ENCODE peak calls at places on chromosomes 3 and 15, in six cellular contexts. One of them, this sample, is unnamed.

GRCh38 chr3:184727357-184728060 is 15.6 kb upstream of the MAGEF1 start:
- DNase-seq in fibroblast of lung: peak; percentile 71
- DNase-seq in GM12878: no peak
- DNase-seq in endothelial cell of umbilical vein: peak; percentile 65
- DNase-seq in GM23248: peak; percentile 74
- DNase-seq in astrocyte: peak; percentile 52
- DNase-seq in this sample: peak; percentile 93

GRCh38 chr15:47727676-47728075 is 10.4 kb downstream of the SEMA6D start:
- DNase-seq in fibroblast of lung: peak; percentile 6
- DNase-seq in endothelial cell of umbilical vein: no peak
- DNase-seq in astrocyte: no peak
- DNase-seq in GM12878: no peak
- DNase-seq in GM23248: no peak
- DNase-seq in this sample: no peak

GRCh38 chr3:183555541-183556081 is at the start of gene KLHL6:
- DNase-seq in endothelial cell of umbilical vein: peak; percentile 94
- DNase-seq in GM12878: peak; percentile 64
- DNase-seq in GM23248: no peak
- DNase-seq in astrocyte: no peak
- DNase-seq in fibroblast of lung: no peak
- DNase-seq in this sample: no peak

GRCh38 chr15:92629975-92630626 is 25.5 kb downstream of the FAM174B start:
- DNase-seq in GM12878: no peak
- DNase-seq in endothelial cell of umbilical vein: peak; percentile 90
- DNase-seq in astrocyte: no peak
- DNase-seq in fibroblast of lung: no peak
- DNase-seq in GM23248: no peak
- DNase-seq in this sample: no peak

GRCh38 chr3:172096881-172097420 is 57.6 kb downstream of the FNDC3B start:
- DNase-seq in astrocyte: peak; percentile 87
- DNase-seq in GM12878: no peak
- DNase-seq in GM23248: peak; percentile 82
- DNase-seq in endothelial cell of umbilical vein: peak; percentile 48
- DNase-seq in fibroblast of lung: peak; percentile 74
- DNase-seq in this sample: peak; percentile 32

GRCh38 chr3:7536921-7537320 is 676.0 kb downstream of the GRM7 start:
- DNase-seq in fibroblast of lung: no peak
- DNase-seq in astrocyte: no peak
- DNase-seq in endothelial cell of umbilical vein: no peak
- DNase-seq in GM12878: no peak
- DNase-seq in GM23248: no peak
- DNase-seq in this sample: no peak

GRCh38 chr3:112789787-112790186 is 56.9 kb downstream of the CD200R1L start:
- DNase-seq in astrocyte: no peak
- DNase-seq in endothelial cell of umbilical vein: no peak
- DNase-seq in GM12878: no peak
- DNase-seq in GM23248: no peak
- DNase-seq in fibroblast of lung: no peak
- DNase-seq in this sample: no peak

GRCh38 chr3:19888428-19889152 is 45.4 kb downstream of the EFHB start:
- DNase-seq in endothelial cell of umbilical vein: peak; percentile 36
- DNase-seq in astrocyte: no peak
- DNase-seq in GM12878: no peak
- DNase-seq in fibroblast of lung: no peak
- DNase-seq in GM23248: peak; percentile 23
- DNase-seq in this sample: no peak

GRCh38 chr3:49725906-49726681 is 2.3 kb upstream of the GMPPB start:
- DNase-seq in GM23248: no peak
- DNase-seq in GM12878: no peak
- DNase-seq in endothelial cell of umbilical vein: no peak
- DNase-seq in fibroblast of lung: no peak
- DNase-seq in astrocyte: no peak
- DNase-seq in this sample: no peak

GRCh38 chr3:3178498-3179328 is 778 bp downstream of the CRBN start:
- DNase-seq in astrocyte: no peak
- DNase-seq in GM23248: no peak
- DNase-seq in fibroblast of lung: no peak
- DNase-seq in endothelial cell of umbilical vein: no peak
- DNase-seq in GM12878: no peak
- DNase-seq in this sample: no peak

GRCh38 chr3:196611761-196612483 is 27.6 kb upstream of the NRROS start:
- DNase-seq in GM23248: no peak
- DNase-seq in astrocyte: no peak
- DNase-seq in GM12878: no peak
- DNase-seq in endothelial cell of umbilical vein: peak; percentile 82
- DNase-seq in fibroblast of lung: no peak
- DNase-seq in this sample: no peak

GRCh38 chr3:42699511-42699971 is 3.1 kb downstream of the HHATL start:
- DNase-seq in astrocyte: no peak
- DNase-seq in fibroblast of lung: no peak
- DNase-seq in GM12878: no peak
- DNase-seq in GM23248: no peak
- DNase-seq in endothelial cell of umbilical vein: no peak
- DNase-seq in this sample: no peak

GRCh38 chr15:78481917-78482316 is 25.5 kb upstream of the HYKK start:
- DNase-seq in astrocyte: no peak
- DNase-seq in endothelial cell of umbilical vein: no peak
- DNase-seq in GM23248: no peak
- DNase-seq in GM12878: no peak
- DNase-seq in fibroblast of lung: no peak
- DNase-seq in this sample: no peak

GRCh38 chr15:43518073-43518761 is 809 bp downstream of the MAP1A start:
- DNase-seq in GM12878: no peak
- DNase-seq in endothelial cell of umbilical vein: peak; percentile 42
- DNase-seq in GM23248: peak; percentile 54
- DNase-seq in fibroblast of lung: peak; percentile 47
- DNase-seq in astrocyte: peak; percentile 60
- DNase-seq in this sample: peak; percentile 70

GRCh38 chr3:155957412-155957880 is 87.0 kb downstream of the GMPS start:
- DNase-seq in astrocyte: no peak
- DNase-seq in fibroblast of lung: no peak
- DNase-seq in GM23248: no peak
- DNase-seq in endothelial cell of umbilical vein: no peak
- DNase-seq in GM12878: no peak
- DNase-seq in this sample: no peak

GRCh38 chr3:127680790-127681189 is 8.0 kb downstream of the ABTB1 start:
- DNase-seq in endothelial cell of umbilical vein: no peak
- DNase-seq in GM23248: no peak
- DNase-seq in astrocyte: no peak
- DNase-seq in fibroblast of lung: no peak
- DNase-seq in GM12878: no peak
- DNase-seq in this sample: no peak

GRCh38 chr3:73602171-73602570 is 22.6 kb downstream of the PDZRN3 start:
- DNase-seq in astrocyte: peak; percentile 92
- DNase-seq in fibroblast of lung: peak; percentile 55
- DNase-seq in endothelial cell of umbilical vein: no peak
- DNase-seq in GM23248: peak; percentile 96
- DNase-seq in GM12878: no peak
- DNase-seq in this sample: no peak

GRCh38 chr3:125055165-125055912 is 458 bp downstream of the HEG1 start:
- DNase-seq in GM23248: peak; percentile 53
- DNase-seq in GM12878: no peak
- DNase-seq in endothelial cell of umbilical vein: no peak
- DNase-seq in astrocyte: no peak
- DNase-seq in fibroblast of lung: no peak
- DNase-seq in this sample: no peak

GRCh38 chr15:85941186-85941855 is 138.3 kb upstream of the AGBL1 start:
- DNase-seq in GM23248: no peak
- DNase-seq in GM12878: no peak
- DNase-seq in endothelial cell of umbilical vein: no peak
- DNase-seq in fibroblast of lung: peak; percentile 1
- DNase-seq in astrocyte: peak; percentile 96
- DNase-seq in this sample: no peak

GRCh38 chr15:62799037-62799436 is 243.5 kb upstream of the TPM1 start:
- DNase-seq in GM23248: no peak
- DNase-seq in GM12878: no peak
- DNase-seq in fibroblast of lung: no peak
- DNase-seq in endothelial cell of umbilical vein: no peak
- DNase-seq in astrocyte: no peak
- DNase-seq in this sample: no peak

GRCh38 chr15:95872366-95872771 is 458.1 kb upstream of the NR2F2 start:
- DNase-seq in endothelial cell of umbilical vein: no peak
- DNase-seq in GM23248: peak; percentile 79
- DNase-seq in astrocyte: peak; percentile 80
- DNase-seq in GM12878: no peak
- DNase-seq in fibroblast of lung: peak; percentile 14
- DNase-seq in this sample: no peak

GRCh38 chr3:186514296-186515002 is 29.7 kb downstream of the CRYGS start:
- DNase-seq in GM23248: peak; percentile 16
- DNase-seq in fibroblast of lung: no peak
- DNase-seq in GM12878: no peak
- DNase-seq in endothelial cell of umbilical vein: no peak
- DNase-seq in astrocyte: no peak
- DNase-seq in this sample: no peak

GRCh38 chr15:90638241-90638691 is 78.9 kb upstream of the BLM start:
- DNase-seq in astrocyte: no peak
- DNase-seq in fibroblast of lung: no peak
- DNase-seq in endothelial cell of umbilical vein: no peak
- DNase-seq in GM23248: no peak
- DNase-seq in GM12878: no peak
- DNase-seq in this sample: peak; percentile 62

GRCh38 chr15:29676961-29677402 is 145.3 kb downstream of the TJP1 start:
- DNase-seq in GM23248: peak; percentile 49
- DNase-seq in fibroblast of lung: peak; percentile 17
- DNase-seq in astrocyte: peak; percentile 71
- DNase-seq in GM12878: no peak
- DNase-seq in endothelial cell of umbilical vein: peak; percentile 32
- DNase-seq in this sample: peak; percentile 25

GRCh38 chr15:87943629-87944028 is 312.9 kb downstream of the NTRK3 start:
- DNase-seq in fibroblast of lung: no peak
- DNase-seq in endothelial cell of umbilical vein: no peak
- DNase-seq in GM23248: no peak
- DNase-seq in astrocyte: no peak
- DNase-seq in GM12878: no peak
- DNase-seq in this sample: no peak

DNA sequence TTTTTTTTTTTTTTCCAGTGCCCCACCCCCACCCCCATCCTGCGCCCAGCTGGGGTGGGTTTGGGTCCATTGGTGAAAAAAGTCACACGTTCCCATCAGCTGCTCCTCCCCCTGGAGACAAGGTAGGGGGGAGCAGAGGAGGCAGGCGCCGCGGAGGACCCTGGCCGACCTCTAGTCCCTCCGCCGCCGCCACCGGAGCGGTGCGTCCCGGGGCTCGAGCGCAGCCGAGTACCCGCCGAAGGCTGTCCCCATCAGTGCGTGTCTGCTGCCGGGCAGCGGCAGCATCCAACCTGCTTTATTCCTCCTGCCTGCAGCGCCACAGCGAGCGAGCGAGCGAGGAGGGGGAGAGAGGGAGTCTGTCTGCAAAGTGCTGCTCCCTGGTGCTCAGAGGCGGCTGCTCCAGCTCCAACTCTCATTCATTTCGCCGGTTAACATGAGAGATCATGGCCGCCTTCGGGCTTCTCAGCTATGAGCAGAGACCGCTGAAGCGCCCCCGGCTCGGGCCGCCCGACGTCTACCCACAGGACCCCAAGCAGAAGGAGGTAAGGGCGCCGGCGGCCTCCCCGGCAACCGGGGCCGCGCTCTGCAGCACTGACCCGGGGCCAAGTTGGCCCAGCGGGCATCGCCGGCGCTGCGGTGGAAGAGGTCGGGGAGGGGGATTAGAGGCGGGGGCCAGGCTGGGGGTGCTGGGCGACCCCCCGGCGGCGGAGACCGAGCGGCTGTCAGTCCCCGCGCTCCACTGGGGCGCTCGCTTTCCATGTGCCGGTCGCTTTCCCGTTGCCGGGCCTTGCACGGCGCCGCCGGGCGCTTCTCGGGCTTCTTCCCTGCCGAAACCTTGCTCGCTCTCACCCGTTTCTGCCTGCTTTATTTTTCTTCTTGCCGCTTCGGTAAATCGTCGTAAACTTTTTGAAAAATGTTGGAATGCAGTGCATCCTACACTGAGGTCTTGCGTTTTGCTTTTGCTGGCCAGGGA is 1.3 kb downstream of the MED12L start:
- DNase-seq in astrocyte: peak; percentile 87
- DNase-seq in fibroblast of lung: peak; percentile 84
- DNase-seq in endothelial cell of umbilical vein: peak; percentile 76
- DNase-seq in GM12878: no peak
- DNase-seq in GM23248: peak; percentile 95
- DNase-seq in this sample: peak; percentile 94
- TF ChIP-seq EZH2 in astrocyte: no peak
- TF ChIP-seq EZH2 in fibroblast of lung: peak; percentile 90
- TF ChIP-seq EZH2 in endothelial cell of umbilical vein: peak; percentile 66
- TF ChIP-seq EZH2 in GM12878: no peak
- TF ChIP-seq EZH2 in GM23248: peak; percentile 68
- TF ChIP-seq EZH2 in this sample: peak; percentile 41

GRCh38 chr15:52803543-52804306 is 13.6 kb upstream of the ONECUT1 start:
- DNase-seq in GM12878: no peak
- DNase-seq in GM23248: no peak
- DNase-seq in endothelial cell of umbilical vein: no peak
- DNase-seq in astrocyte: no peak
- DNase-seq in fibroblast of lung: no peak
- DNase-seq in this sample: peak; percentile 73
- H3K4me3 ChIP-seq in GM12878: no peak overlapping the region
- H3K4me3 ChIP-seq in GM23248: no peak overlapping the region
- H3K4me3 ChIP-seq in endothelial cell of umbilical vein: no peak overlapping the region
- H3K4me3 ChIP-seq in astrocyte: no peak overlapping the region
- H3K4me3 ChIP-seq in fibroblast of lung: no peak overlapping the region
- H3K4me3 ChIP-seq in this sample: peak overlapping the region; percentile 54

GRCh38 chr3:58524326-58524888 is 12.6 kb downstream of the ACOX2 start:
- DNase-seq in fibroblast of lung: no peak
- DNase-seq in GM23248: no peak
- DNase-seq in GM12878: no peak
- DNase-seq in endothelial cell of umbilical vein: no peak
- DNase-seq in astrocyte: no peak
- DNase-seq in this sample: no peak
- H2AFZ ChIP-seq in fibroblast of lung: no peak overlapping the region
- H2AFZ ChIP-seq in GM23248: no peak overlapping the region
- H2AFZ ChIP-seq in GM12878: no peak overlapping the region
- H2AFZ ChIP-seq in endothelial cell of umbilical vein: no peak overlapping the region
- H2AFZ ChIP-seq in astrocyte: no peak overlapping the region
- H2AFZ ChIP-seq in this sample: no peak overlapping the region

GRCh38 chr3:102095383-102095782 is 246.1 kb downstream of the NFKBIZ start:
- DNase-seq in fibroblast of lung: no peak
- DNase-seq in endothelial cell of umbilical vein: no peak
- DNase-seq in GM12878: no peak
- DNase-seq in astrocyte: no peak
- DNase-seq in GM23248: no peak
- DNase-seq in this sample: no peak
- TF ChIP-seq EZH2 in fibroblast of lung: no peak
- TF ChIP-seq EZH2 in endothelial cell of umbilical vein: no peak
- TF ChIP-seq EZH2 in GM12878: no peak
- TF ChIP-seq EZH2 in astrocyte: no peak
- TF ChIP-seq EZH2 in GM23248: no peak
- TF ChIP-seq EZH2 in this sample: no peak

GRCh38 chr3:194275231-194275671 is 75.9 kb downstream of the CPN2 start:
- DNase-seq in GM23248: peak; percentile 71
- DNase-seq in fibroblast of lung: peak; percentile 6
- DNase-seq in astrocyte: no peak
- DNase-seq in GM12878: no peak
- DNase-seq in endothelial cell of umbilical vein: peak; percentile 24
- DNase-seq in this sample: no peak
- H3K4me3 ChIP-seq in GM23248: no peak overlapping the region
- H3K4me3 ChIP-seq in fibroblast of lung: no peak overlapping the region
- H3K4me3 ChIP-seq in astrocyte: no peak overlapping the region
- H3K4me3 ChIP-seq in GM12878: no peak overlapping the region
- H3K4me3 ChIP-seq in endothelial cell of umbilical vein: no peak overlapping the region
- H3K4me3 ChIP-seq in this sample: no peak overlapping the region

GRCh38 chr3:46693038-46693896 is at the start of gene ALS2CL:
- DNase-seq in GM12878: no peak
- DNase-seq in endothelial cell of umbilical vein: peak; percentile 51
- DNase-seq in astrocyte: no peak
- DNase-seq in GM23248: peak; percentile 66
- DNase-seq in fibroblast of lung: no peak
- DNase-seq in this sample: peak; percentile 69
- H2AFZ ChIP-seq in GM12878: peak within 1 kb of the TSS; percentile 45
- H2AFZ ChIP-seq in endothelial cell of umbilical vein: peak within 1 kb of the TSS; percentile 95
- H2AFZ ChIP-seq in astrocyte: peak within 1 kb of the TSS; percentile 97
- H2AFZ ChIP-seq in GM23248: peak within 1 kb of the TSS; percentile 89
- H2AFZ ChIP-seq in fibroblast of lung: peak within 1 kb of the TSS; percentile 54
- H2AFZ ChIP-seq in this sample: peak within 1 kb of the TSS; percentile 71